ENCODE peak calls at places on chromosomes 7 and 10, in seven cellular contexts. S is CD14-positive monocyte; U is NCI-H1417; L is neuronal stem cell; I is type B pancreatic cell; J is choroid plexus epithelial cell; R is stimulated activated CD4-positive, alpha-beta T cell treated with anti-CD3 and anti-CD28 coated beads, Interleukin-12 subunit alpha, Interleukin-12 subunit beta, amount 100 ng/mL, for 48 hours. N is an unnamed sample.

GRCh38 chr10:92464364-92464763 is 109.5 kb downstream of the IDE start:
- DNase-seq in U (no peak), R (no peak), S (no peak), I (no peak), J (no peak), L (no peak), N (no peak)

GRCh38 chr7:80499350-80499955 is 12.4 kb downstream of the GNAT3 start:
- DNase-seq in L (no peak), I (no peak), R (no peak), S (no peak), U (no peak), J (peak), N (no peak)

GRCh38 chr7:17506601-17507000 is 208.1 kb downstream of the AHR start:
- DNase-seq in U (no peak), I (no peak), S (no peak), R (no peak), L (no peak), J (no peak), N (no peak)

GRCh38 chr10:46326066-46326465 is 39.3 kb downstream of the ANTXRL start:
- DNase-seq in J (no peak), S (no peak), L (no peak), I (no peak), U (no peak), R (no peak), N (no peak)

GRCh38 chr10:80464557-80465466 is 10.7 kb downstream of the TSPAN14 start:
- DNase-seq in L (peak), S (peak), J (no peak), I (no peak), U (peak), R (no peak), N (no peak)

GRCh38 chr7:45384499-45384898 is 189.7 kb upstream of the ADCY1 start:
- DNase-seq in L (no peak), R (no peak), I (no peak), S (no peak), U (no peak), J (peak), N (no peak)

GRCh38 chr10:43068781-43069515 is 7.9 kb upstream of the RET start:
- DNase-seq in L (no peak), J (no peak), R (no peak), I (no peak), U (peak), S (no peak), N (no peak)

GRCh38 chr7:2169923-2170575 is 62.7 kb downstream of the MAD1L1 start:
- DNase-seq in U (peak), J (no peak), R (no peak), S (no peak), I (no peak), L (no peak), N (no peak)

GRCh38 chr10:129462257-129462795 is 4.7 kb upstream of the MGMT start:
- DNase-seq in J (no peak), I (no peak), S (no peak), L (no peak), R (no peak), U (no peak), N (no peak)

GRCh38 chr10:89281606-89282395 is 20.0 kb upstream of the IFIT2 start:
- DNase-seq in L (no peak), S (no peak), R (no peak), J (peak), U (no peak), I (no peak), N (no peak)

GRCh38 chr7:4612939-4613841 is 68.9 kb upstream of the FOXK1 start:
- DNase-seq in J (peak), S (no peak), I (no peak), U (no peak), L (no peak), R (no peak), N (no peak)

GRCh38 chr10:133391761-133392518 is 2.0 kb upstream of the MTG1 start:
- DNase-seq in R (no peak), L (no peak), J (no peak), S (no peak), U (no peak), I (no peak), N (peak)

GRCh38 chr7:102933763-102934162 is 21.0 kb downstream of the LRRC17 start:
- DNase-seq in R (no peak), L (peak), U (no peak), I (no peak), S (no peak), J (peak), N (no peak)

GRCh38 chr10:110356628-110357245 is 52.0 kb upstream of the SMNDC1 start:
- DNase-seq in I (no peak), L (no peak), U (no peak), R (peak), S (no peak), J (peak), N (peak)

GRCh38 chr7:131327049-131327625 is 539 bp upstream of the MKLN1 start:
- DNase-seq in S (no peak), R (no peak), L (no peak), J (peak), U (peak), I (no peak), N (no peak)

GRCh38 chr7:108441392-108441955 is 14.8 kb downstream of the NRCAM start:
- DNase-seq in U (no peak), S (no peak), R (no peak), J (no peak), I (no peak), L (no peak), N (no peak)

GRCh38 chr10:86366033-86366901 is at the start of gene GRID1:
- DNase-seq in I (no peak), U (peak), R (no peak), L (no peak), J (peak), S (peak), N (peak)

GRCh38 chr7:116232920-116233319 is 22.6 kb downstream of the TES start:
- DNase-seq in I (no peak), R (no peak), S (no peak), U (peak), L (no peak), J (no peak), N (no peak)

GRCh38 chr10:99329891-99330674 is 927 bp downstream of the CNNM1 start:
- DNase-seq in J (peak), I (no peak), L (peak), R (no peak), U (peak), S (no peak), N (peak)

GRCh38 chr7:95389516-95389915 is 6.7 kb downstream of the PON3 start:
- DNase-seq in L (no peak), I (no peak), S (no peak), R (no peak), J (no peak), U (no peak), N (no peak)

GRCh38 chr7:132117181-132117580 is 459.1 kb downstream of the PLXNA4 start:
- DNase-seq in S (no peak), I (no peak), R (no peak), J (peak), L (no peak), U (no peak), N (no peak)

GRCh38 chr10:21261705-21262285 is 263.7 kb downstream of the SKIDA1 start:
- DNase-seq in I (no peak), L (no peak), J (no peak), U (peak), R (no peak), S (no peak), N (no peak)

GRCh38 chr7:31874631-31875374 is 187.8 kb downstream of the PPP1R17 start:
- DNase-seq in I (no peak), L (no peak), R (no peak), J (no peak), U (no peak), S (no peak), N (no peak)

GRCh38 chr10:14703631-14704001 is 71.1 kb downstream of the FAM107B start:
- DNase-seq in R (no peak), S (no peak), U (no peak), L (no peak), J (no peak), I (no peak), N (no peak)

GRCh38 chr10:51244308-51244707 is 170.0 kb downstream of the PRKG1 start:
- DNase-seq in R (no peak), J (peak), I (no peak), L (no peak), S (no peak), U (peak), N (no peak)

GRCh38 chr7:20359397-20359963 is 28.8 kb downstream of the ITGB8 start:
- DNase-seq in J (peak), R (no peak), L (no peak), S (no peak), U (no peak), I (no peak), N (no peak)

GRCh38 chr10:62653254-62653653 is 151.3 kb upstream of the ADO start:
- DNase-seq in L (no peak), I (no peak), S (no peak), J (no peak), R (no peak), U (no peak), N (no peak)

GRCh38 chr10:89100680-89101079 is 106.4 kb downstream of the CH25H start:
- DNase-seq in U (no peak), L (no peak), J (peak), R (no peak), S (no peak), I (no peak), N (no peak)

GRCh38 chr7:93249749-93250148 is 17.6 kb downstream of the VPS50 start:
- DNase-seq in S (no peak), L (no peak), R (no peak), I (no peak), J (peak), U (no peak), N (no peak)

GRCh38 chr10:119177708-119178370 is 773 bp downstream of the PRDX3 start:
- DNase-seq in U (peak), L (no peak), J (no peak), S (no peak), I (no peak), R (peak), N (peak)

GRCh38 chr10:102064868-102065560 is at the start of gene HPS6:
- DNase-seq in I (peak), U (peak), S (peak), J (peak), R (peak), L (peak), N (peak)

GRCh38 chr7:128827971-128828711 is 2.1 kb upstream of the FLNC start:
- DNase-seq in U (no peak), R (no peak), S (no peak), L (no peak), J (peak), I (no peak), N (no peak)

GRCh38 chr7:140639366-140640053 is 1.1 kb downstream of the DENND2A start:
- DNase-seq in I (no peak), J (peak), S (no peak), U (no peak), L (no peak), R (no peak), N (peak)

GRCh38 chr10:119517235-119518141 is 25.0 kb downstream of the RGS10 start:
- DNase-seq in J (peak), R (no peak), I (no peak), U (no peak), L (no peak), S (peak), N (peak)

GRCh38 chr7:93194368-93194767 is 31.9 kb downstream of the HEPACAM2 start:
- DNase-seq in S (no peak), L (no peak), J (peak), U (no peak), R (no peak), I (no peak), N (no peak)